ENCODE peak calls at places on chromosomes 4 and X, in six cellular contexts. One of them, this sample, is unnamed.

GRCh38 chr4:173013232-173013932 is 155.2 kb upstream of the GALNT7 start:
- DNase-seq in left ventricle myocardium inferior: no peak
- DNase-seq in CD8-positive, alpha-beta memory T cell: peak; percentile 51
- DNase-seq in suprapubic skin: no peak
- DNase-seq in tibial artery: no peak
- DNase-seq in GM23248: peak; percentile 42
- DNase-seq in this sample: peak; percentile 71

GRCh38 chrX:1159515-1159914 is 52.9 kb downstream of the CRLF2 start:
- DNase-seq in left ventricle myocardium inferior: no peak
- DNase-seq in CD8-positive, alpha-beta memory T cell: no peak
- DNase-seq in suprapubic skin: no peak
- DNase-seq in tibial artery: no peak
- DNase-seq in GM23248: no peak
- DNase-seq in this sample: no peak

GRCh38 chr4:157013656-157014055 is 42.1 kb upstream of the PDGFC start:
- DNase-seq in left ventricle myocardium inferior: no peak
- DNase-seq in CD8-positive, alpha-beta memory T cell: no peak
- DNase-seq in suprapubic skin: no peak
- DNase-seq in tibial artery: no peak
- DNase-seq in GM23248: peak; percentile 27
- DNase-seq in this sample: peak; percentile 54

GRCh38 chr4:89586864-89587263 is 250.1 kb downstream of the SNCA start:
- DNase-seq in left ventricle myocardium inferior: no peak
- DNase-seq in CD8-positive, alpha-beta memory T cell: no peak
- DNase-seq in suprapubic skin: no peak
- DNase-seq in tibial artery: no peak
- DNase-seq in GM23248: peak; percentile 36
- DNase-seq in this sample: peak; percentile 47

GRCh38 chr4:109916003-109916399 is 3.3 kb downstream of the EGF start:
- DNase-seq in left ventricle myocardium inferior: no peak
- DNase-seq in CD8-positive, alpha-beta memory T cell: no peak
- DNase-seq in suprapubic skin: no peak
- DNase-seq in tibial artery: no peak
- DNase-seq in GM23248: no peak
- DNase-seq in this sample: no peak

GRCh38 chrX:76253432-76253831 is 80.6 kb downstream of the PBDC1 start:
- DNase-seq in left ventricle myocardium inferior: no peak
- DNase-seq in CD8-positive, alpha-beta memory T cell: peak; percentile 55
- DNase-seq in suprapubic skin: no peak
- DNase-seq in tibial artery: no peak
- DNase-seq in GM23248: peak; percentile 38
- DNase-seq in this sample: peak; percentile 61

GRCh38 chr4:106315968-106316772 is at the start of the genes AIMP1 and TBCK:
- DNase-seq in left ventricle myocardium inferior: peak; percentile 89
- DNase-seq in CD8-positive, alpha-beta memory T cell: peak; percentile 92
- DNase-seq in suprapubic skin: peak; percentile 92
- DNase-seq in tibial artery: peak; percentile 94
- DNase-seq in GM23248: peak; percentile 96
- DNase-seq in this sample: peak; percentile 95

GRCh38 chrX:41391606-41392005 is 55.5 kb upstream of the NYX start:
- DNase-seq in left ventricle myocardium inferior: no peak
- DNase-seq in CD8-positive, alpha-beta memory T cell: no peak
- DNase-seq in suprapubic skin: no peak
- DNase-seq in tibial artery: no peak
- DNase-seq in GM23248: no peak
- DNase-seq in this sample: no peak

GRCh38 chr4:106222548-106222947 is 93.5 kb downstream of the TBCK start:
- DNase-seq in left ventricle myocardium inferior: no peak
- DNase-seq in CD8-positive, alpha-beta memory T cell: no peak
- DNase-seq in suprapubic skin: no peak
- DNase-seq in tibial artery: no peak
- DNase-seq in GM23248: no peak
- DNase-seq in this sample: no peak

GRCh38 chr4:16596267-16596666 is 302.2 kb downstream of the LDB2 start:
- DNase-seq in left ventricle myocardium inferior: no peak
- DNase-seq in CD8-positive, alpha-beta memory T cell: no peak
- DNase-seq in suprapubic skin: no peak
- DNase-seq in tibial artery: no peak
- DNase-seq in GM23248: no peak
- DNase-seq in this sample: no peak

GRCh38 chr4:158805628-158806471 is 37.0 kb downstream of the FNIP2 start:
- DNase-seq in left ventricle myocardium inferior: no peak
- DNase-seq in CD8-positive, alpha-beta memory T cell: no peak
- DNase-seq in suprapubic skin: no peak
- DNase-seq in tibial artery: no peak
- DNase-seq in GM23248: peak; percentile 15
- DNase-seq in this sample: no peak

GRCh38 chrX:45846328-45846727 is 645.7 kb upstream of the DIPK2B start:
- DNase-seq in left ventricle myocardium inferior: no peak
- DNase-seq in CD8-positive, alpha-beta memory T cell: no peak
- DNase-seq in suprapubic skin: no peak
- DNase-seq in tibial artery: no peak
- DNase-seq in GM23248: no peak
- DNase-seq in this sample: no peak
- H3K4me1 ChIP-seq in left ventricle myocardium inferior: peaks cover 3% of the 10 kb centered on the region
- H3K4me1 ChIP-seq in CD8-positive, alpha-beta memory T cell: no peaks in the 10 kb centered on the region
- H3K4me1 ChIP-seq in suprapubic skin: peaks cover 6% of the 10 kb centered on the region
- H3K4me1 ChIP-seq in tibial artery: no peaks in the 10 kb centered on the region
- H3K4me1 ChIP-seq in GM23248: peaks cover 25% of the 10 kb centered on the region
- H3K4me1 ChIP-seq in this sample: peaks cover 3% of the 10 kb centered on the region

GRCh38 chr4:121377065-121377464 is 3.8 kb downstream of the QRFPR start:
- DNase-seq in left ventricle myocardium inferior: no peak
- DNase-seq in CD8-positive, alpha-beta memory T cell: no peak
- DNase-seq in suprapubic skin: no peak
- DNase-seq in tibial artery: no peak
- DNase-seq in GM23248: no peak
- DNase-seq in this sample: no peak
- H3K27me3 ChIP-seq in left ventricle myocardium inferior: peaks cover 9% of the 10 kb centered on the region
- H3K27me3 ChIP-seq in CD8-positive, alpha-beta memory T cell: peaks cover 6% of the 10 kb centered on the region
- H3K27me3 ChIP-seq in suprapubic skin: peaks cover 39% of the 10 kb centered on the region
- H3K27me3 ChIP-seq in tibial artery: peaks cover 13% of the 10 kb centered on the region
- H3K27me3 ChIP-seq in GM23248: peaks cover 34% of the 10 kb centered on the region
- H3K27me3 ChIP-seq in this sample: peaks cover 28% of the 10 kb centered on the region

DNA sequence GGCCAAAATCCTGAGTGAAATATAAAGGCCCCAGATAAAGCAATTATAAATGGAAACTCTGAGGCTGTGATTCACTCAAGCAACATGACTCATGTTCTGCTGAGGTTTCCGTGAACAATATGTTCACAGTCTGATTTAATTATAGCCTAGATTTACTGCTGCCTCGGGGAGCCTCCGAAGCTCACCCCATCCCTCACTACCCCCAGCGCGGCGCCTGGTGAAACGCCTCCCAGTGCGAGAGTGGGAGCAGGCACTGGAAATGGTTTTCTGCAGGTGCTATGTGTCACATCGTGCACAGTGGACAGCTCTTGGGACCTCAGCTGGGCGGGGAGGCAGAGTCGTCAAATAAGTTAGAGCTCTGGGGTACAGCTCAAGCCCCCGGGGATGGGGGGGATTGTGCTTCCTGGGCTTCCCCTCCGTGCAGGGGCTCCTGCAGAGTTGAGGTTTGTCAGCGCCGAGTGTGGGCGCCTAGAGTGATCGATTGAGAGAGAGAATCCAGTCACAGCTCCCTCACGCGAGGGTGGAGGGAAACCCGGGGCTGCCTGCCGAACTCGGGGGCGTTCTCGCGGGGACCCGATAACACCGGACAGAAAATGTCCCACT is 110.6 kb downstream of the PHKA2 start:
- DNase-seq in left ventricle myocardium inferior: no peak
- DNase-seq in CD8-positive, alpha-beta memory T cell: no peak
- DNase-seq in suprapubic skin: no peak
- DNase-seq in tibial artery: peak; percentile 78
- DNase-seq in GM23248: peak; percentile 80
- DNase-seq in this sample: peak; percentile 74
- H3K4me3 ChIP-seq in left ventricle myocardium inferior: peak overlapping the region; percentile 27
- H3K4me3 ChIP-seq in CD8-positive, alpha-beta memory T cell: no peak overlapping the region
- H3K4me3 ChIP-seq in suprapubic skin: peak overlapping the region; percentile 18
- H3K4me3 ChIP-seq in tibial artery: peak overlapping the region; percentile 25
- H3K4me3 ChIP-seq in GM23248: peak overlapping the region; percentile 33
- H3K4me3 ChIP-seq in this sample: peak overlapping the region; percentile 66

DNA sequence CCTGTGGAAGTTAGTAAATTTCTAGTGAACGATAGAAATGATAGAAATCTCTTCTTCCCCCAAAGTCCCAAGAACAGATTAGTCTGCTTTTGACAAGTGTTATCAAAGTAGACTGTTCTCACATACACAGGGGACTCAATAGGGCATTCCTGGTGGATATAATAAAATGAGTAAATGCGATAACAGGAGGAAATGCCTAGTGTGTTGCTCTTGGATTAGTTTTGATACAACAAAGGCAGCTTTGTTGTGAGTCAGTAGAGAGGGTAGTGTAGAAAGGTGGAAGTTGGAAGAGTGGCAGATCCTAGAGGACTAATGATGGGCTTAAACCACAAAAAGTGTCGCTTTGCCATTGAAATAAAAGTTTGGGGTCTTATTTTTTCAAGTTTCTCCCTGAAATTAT is 43.5 kb downstream of the CLCN3 start:
- DNase-seq in left ventricle myocardium inferior: no peak
- DNase-seq in CD8-positive, alpha-beta memory T cell: no peak
- DNase-seq in suprapubic skin: no peak
- DNase-seq in tibial artery: no peak
- DNase-seq in GM23248: no peak
- DNase-seq in this sample: no peak
- H3K4me1 ChIP-seq in left ventricle myocardium inferior: peaks cover 48% of the 10 kb centered on the region
- H3K4me1 ChIP-seq in CD8-positive, alpha-beta memory T cell: no peaks in the 10 kb centered on the region
- H3K4me1 ChIP-seq in suprapubic skin: peaks cover 34% of the 10 kb centered on the region
- H3K4me1 ChIP-seq in tibial artery: peaks cover 17% of the 10 kb centered on the region
- H3K4me1 ChIP-seq in GM23248: peaks cover 28% of the 10 kb centered on the region
- H3K4me1 ChIP-seq in this sample: peaks cover 21% of the 10 kb centered on the region

GRCh38 chrX:71107762-71108360 is 1.3 kb upstream of the CXorf65 start:
- DNase-seq in left ventricle myocardium inferior: no peak
- DNase-seq in CD8-positive, alpha-beta memory T cell: peak; percentile 67
- DNase-seq in suprapubic skin: no peak
- DNase-seq in tibial artery: no peak
- DNase-seq in GM23248: no peak
- DNase-seq in this sample: no peak
- H3K27me3 ChIP-seq in left ventricle myocardium inferior: no peaks in the 10 kb centered on the region
- H3K27me3 ChIP-seq in CD8-positive, alpha-beta memory T cell: no peaks in the 10 kb centered on the region
- H3K27me3 ChIP-seq in suprapubic skin: no peaks in the 10 kb centered on the region
- H3K27me3 ChIP-seq in tibial artery: no peaks in the 10 kb centered on the region
- H3K27me3 ChIP-seq in GM23248: no peaks in the 10 kb centered on the region
- H3K27me3 ChIP-seq in this sample: peaks cover 48% of the 10 kb centered on the region

This sample was measured in adipocyte.